ENCODE peak calls at places on chromosomes 1 and 21, in six cellular contexts. One of them, this sample, is unnamed.

GRCh38 chr1:181655756-181656155 is 172.4 kb downstream of the CACNA1E start:
- DNase-seq in T-helper 9 cell: no peak
- DNase-seq in naive thymus-derived CD8-positive, alpha-beta T cell: no peak
- DNase-seq in NCI-H1436: no peak
- DNase-seq in HCEC 1CT: no peak
- DNase-seq in T-helper 17 cell: no peak
- DNase-seq in this sample: no peak

GRCh38 chr1:162498442-162498785 is 796 bp downstream of the UHMK1 start:
- DNase-seq in T-helper 9 cell: no peak
- DNase-seq in NCI-H1436: no peak
- DNase-seq in naive thymus-derived CD8-positive, alpha-beta T cell: no peak
- DNase-seq in T-helper 17 cell: no peak
- DNase-seq in HCEC 1CT: no peak
- DNase-seq in this sample: no peak

GRCh38 chr1:18836654-18837053 is 22.8 kb downstream of the TAS1R2 start:
- DNase-seq in HCEC 1CT: no peak
- DNase-seq in NCI-H1436: no peak
- DNase-seq in T-helper 9 cell: no peak
- DNase-seq in naive thymus-derived CD8-positive, alpha-beta T cell: no peak
- DNase-seq in T-helper 17 cell: no peak
- DNase-seq in this sample: no peak

GRCh38 chr1:41767534-41767933 is 151.2 kb downstream of the HIVEP3 start:
- DNase-seq in T-helper 17 cell: no peak
- DNase-seq in NCI-H1436: no peak
- DNase-seq in T-helper 9 cell: no peak
- DNase-seq in naive thymus-derived CD8-positive, alpha-beta T cell: no peak
- DNase-seq in HCEC 1CT: no peak
- DNase-seq in this sample: no peak

GRCh38 chr1:43554444-43554992 is 23.8 kb downstream of the PTPRF start:
- DNase-seq in T-helper 9 cell: no peak
- DNase-seq in NCI-H1436: peak
- DNase-seq in HCEC 1CT: peak
- DNase-seq in naive thymus-derived CD8-positive, alpha-beta T cell: no peak
- DNase-seq in T-helper 17 cell: no peak
- DNase-seq in this sample: no peak

GRCh38 chr1:17721444-17721843 is 33.7 kb upstream of the ACTL8 start:
- DNase-seq in naive thymus-derived CD8-positive, alpha-beta T cell: no peak
- DNase-seq in T-helper 17 cell: no peak
- DNase-seq in NCI-H1436: no peak
- DNase-seq in T-helper 9 cell: no peak
- DNase-seq in HCEC 1CT: no peak
- DNase-seq in this sample: no peak

GRCh38 chr1:228279722-228280105 is 71.9 kb downstream of the OBSCN start:
- DNase-seq in naive thymus-derived CD8-positive, alpha-beta T cell: no peak
- DNase-seq in T-helper 9 cell: no peak
- DNase-seq in HCEC 1CT: no peak
- DNase-seq in NCI-H1436: no peak
- DNase-seq in T-helper 17 cell: no peak
- DNase-seq in this sample: no peak

GRCh38 chr21:33931799-33932390 is 16.3 kb upstream of the ATP5PO start:
- DNase-seq in HCEC 1CT: no peak
- DNase-seq in NCI-H1436: no peak
- DNase-seq in T-helper 9 cell: no peak
- DNase-seq in naive thymus-derived CD8-positive, alpha-beta T cell: no peak
- DNase-seq in T-helper 17 cell: no peak
- DNase-seq in this sample: no peak

GRCh38 chr1:229030642-229031390 is 240.1 kb upstream of the RAB4A start:
- DNase-seq in NCI-H1436: no peak
- DNase-seq in naive thymus-derived CD8-positive, alpha-beta T cell: no peak
- DNase-seq in T-helper 9 cell: no peak
- DNase-seq in T-helper 17 cell: no peak
- DNase-seq in HCEC 1CT: no peak
- DNase-seq in this sample: no peak

GRCh38 chr1:156752843-156753486 is 1.5 kb upstream of the HDGF start:
- DNase-seq in T-helper 17 cell: no peak
- DNase-seq in naive thymus-derived CD8-positive, alpha-beta T cell: no peak
- DNase-seq in HCEC 1CT: no peak
- DNase-seq in NCI-H1436: no peak
- DNase-seq in T-helper 9 cell: no peak
- DNase-seq in this sample: no peak

GRCh38 chr1:212452323-212453155 is 19.8 kb downstream of the NENF start:
- DNase-seq in T-helper 9 cell: no peak
- DNase-seq in T-helper 17 cell: no peak
- DNase-seq in naive thymus-derived CD8-positive, alpha-beta T cell: no peak
- DNase-seq in NCI-H1436: no peak
- DNase-seq in HCEC 1CT: no peak
- DNase-seq in this sample: no peak

GRCh38 chr1:235011599-235012435 is 116.8 kb downstream of the TOMM20 start:
- DNase-seq in T-helper 17 cell: peak
- DNase-seq in HCEC 1CT: peak
- DNase-seq in naive thymus-derived CD8-positive, alpha-beta T cell: peak
- DNase-seq in T-helper 9 cell: peak
- DNase-seq in NCI-H1436: no peak
- DNase-seq in this sample: peak

GRCh38 chr21:42734323-42734971 is 81.0 kb downstream of the PDE9A start:
- DNase-seq in T-helper 17 cell: no peak
- DNase-seq in T-helper 9 cell: no peak
- DNase-seq in NCI-H1436: no peak
- DNase-seq in HCEC 1CT: no peak
- DNase-seq in naive thymus-derived CD8-positive, alpha-beta T cell: no peak
- DNase-seq in this sample: no peak